ENCODE peak calls at places on chromosomes 3 and 15, in nine cellular contexts. U, H, G, E, B, J, S, X and Q are unnamed samples.

GRCh38 chr15:96243701-96244100 is 86.8 kb upstream of the NR2F2 start:
- DNase-seq in B (no peak), S (no peak), U (no peak), E (no peak), H (no peak), J (no peak), X (no peak), G (no peak), Q (no peak)

GRCh38 chr3:115834068-115834467 is 210.8 kb downstream of the GAP43 start:
- DNase-seq in B (no peak), E (no peak), X (peak), J (no peak), H (no peak), S (no peak), G (no peak), U (no peak), Q (no peak)

GRCh38 chr15:75389791-75390382 is 21.5 kb upstream of the MAN2C1 start:
- DNase-seq in E (no peak), G (no peak), H (no peak), B (peak), X (no peak), S (no peak), J (no peak), U (no peak), Q (no peak)

GRCh38 chr3:62562017-62562416 is 188.7 kb upstream of the FEZF2 start:
- DNase-seq in E (no peak), U (no peak), G (no peak), X (peak), H (no peak), S (no peak), J (no peak), B (no peak), Q (no peak)

GRCh38 chr15:40044717-40045571 is 6.0 kb upstream of the SRP14 start:
- DNase-seq in B (peak), G (peak), J (peak), E (peak), H (peak), S (peak), X (no peak), U (peak), Q (peak)

GRCh38 chr3:190058486-190059241 is 62.0 kb downstream of the P3H2 start:
- DNase-seq in B (no peak), E (no peak), U (no peak), X (no peak), G (no peak), H (no peak), S (no peak), J (no peak), Q (no peak)

GRCh38 chr3:196055683-196056270 is 26.1 kb downstream of the TFRC start:
- DNase-seq in E (no peak), X (no peak), B (no peak), H (no peak), G (no peak), S (no peak), U (no peak), J (no peak), Q (no peak)

GRCh38 chr15:81419304-81419943 is 45.4 kb upstream of the TMC3 start:
- DNase-seq in S (no peak), U (no peak), X (no peak), G (no peak), E (no peak), H (no peak), J (no peak), B (peak), Q (no peak)

GRCh38 chr3:145219355-145220196 is 941.4 kb downstream of the PLOD2 start:
- DNase-seq in E (no peak), X (no peak), G (no peak), J (no peak), H (no peak), U (no peak), S (no peak), B (no peak), Q (no peak)

GRCh38 chr3:23492057-23492456 is 288.9 kb downstream of the UBE2E2 start:
- DNase-seq in U (no peak), B (no peak), G (no peak), H (no peak), S (no peak), J (no peak), X (no peak), E (no peak), Q (no peak)

GRCh38 chr3:188534633-188535032 is 380.7 kb downstream of the LPP start:
- DNase-seq in S (no peak), B (no peak), U (no peak), J (no peak), H (no peak), G (no peak), X (no peak), E (no peak), Q (no peak)

GRCh38 chr3:185488465-185488864 is 10.4 kb downstream of the TMEM41A start:
- DNase-seq in B (no peak), U (no peak), H (no peak), G (no peak), S (no peak), J (no peak), X (no peak), E (no peak), Q (no peak)

GRCh38 chr15:41944313-41944940 is 27.9 kb downstream of the EHD4 start:
- DNase-seq in J (no peak), B (no peak), U (no peak), E (no peak), X (peak), G (no peak), H (no peak), S (no peak), Q (peak)

GRCh38 chr3:124318014-124318413 is 326.1 kb upstream of the ROPN1 start:
- DNase-seq in H (no peak), G (no peak), J (no peak), B (no peak), E (no peak), U (no peak), S (no peak), X (no peak), Q (no peak)

GRCh38 chr3:102140116-102140515 is 290.8 kb downstream of the NFKBIZ start:
- DNase-seq in S (no peak), U (no peak), B (no peak), X (no peak), E (no peak), G (no peak), J (no peak), H (no peak), Q (no peak)

GRCh38 chr15:59292393-59292792 is 80.3 kb downstream of the MYO1E start:
- DNase-seq in H (no peak), U (peak), J (no peak), E (no peak), G (no peak), X (no peak), S (no peak), B (no peak), Q (no peak)

GRCh38 chr3:86333636-86334035 is 657.3 kb downstream of the VGLL3 start:
- DNase-seq in S (no peak), X (no peak), H (no peak), U (no peak), J (no peak), B (no peak), G (no peak), E (no peak), Q (no peak)